ENCODE peak calls at places on chromosome 1, in nine cellular contexts. B, S, R, D, A, Z, C, I and T are unnamed samples.

GRCh38 chr1:31705080-31705866 is 1.5 kb upstream of the COL16A1 start:
- DNase-seq in A (no peak), S (peak; percentile 72), Z (peak; percentile 88), R (peak; percentile 43), I (no peak), B (peak; percentile 85), D (peak; percentile 72), C (peak; percentile 67), T (peak; percentile 30)

GRCh38 chr1:109772658-109773202 is 9.0 kb upstream of the EPS8L3 start:
- DNase-seq in A (no peak), C (peak; percentile 44), D (no peak), R (no peak), I (no peak), Z (no peak), S (no peak), B (no peak), T (no peak)

GRCh38 chr1:10074059-10074854 is 41.5 kb downstream of the UBE4B start:
- DNase-seq in S (peak; percentile 64), A (no peak), I (peak; percentile 87), D (peak; percentile 97), C (peak; percentile 52), R (peak; percentile 42), Z (peak; percentile 77), B (peak; percentile 17), T (peak; percentile 22)

GRCh38 chr1:62273953-62274352 is 45.3 kb downstream of the KANK4 start:
- DNase-seq in I (no peak), C (no peak), D (no peak), B (no peak), A (no peak), R (no peak), Z (no peak), S (no peak), T (no peak)

GRCh38 chr1:182003953-182004586 is 57.4 kb downstream of the ZNF648 start:
- DNase-seq in Z (no peak), D (no peak), I (no peak), B (peak; percentile 39), A (no peak), S (no peak), R (no peak), C (no peak), T (no peak)

GRCh38 chr1:215704089-215704860 is 137.2 kb downstream of the KCTD3 start:
- DNase-seq in A (no peak), Z (no peak), S (no peak), R (no peak), I (no peak), C (no peak), D (peak; percentile 60), B (no peak), T (no peak)

GRCh38 chr1:170027760-170028159 is 46.7 kb downstream of the KIFAP3 start:
- DNase-seq in C (no peak), Z (no peak), A (no peak), I (no peak), R (no peak), B (no peak), D (peak; percentile 11), S (no peak), T (no peak)

GRCh38 chr1:40810915-40811314 is 27.3 kb downstream of the KCNQ4 start:
- DNase-seq in R (no peak), I (no peak), B (no peak), S (no peak), D (no peak), A (no peak), C (no peak), Z (no peak), T (no peak)

GRCh38 chr1:14438127-14438769 is 160.2 kb upstream of the KAZN start:
- DNase-seq in D (no peak), S (no peak), A (no peak), C (no peak), I (no peak), R (no peak), B (no peak), Z (no peak), T (no peak)

GRCh38 chr1:77888071-77888428 is 374 bp upstream of the NEXN start:
- DNase-seq in C (no peak), B (no peak), R (no peak), D (peak; percentile 77), A (no peak), Z (no peak), S (no peak), I (no peak), T (no peak)

GRCh38 chr1:7014640-7014930 is 229.3 kb downstream of the CAMTA1 start:
- DNase-seq in A (no peak), R (no peak), I (no peak), B (no peak), S (peak; percentile 28), D (no peak), C (no peak), Z (no peak), T (no peak)

GRCh38 chr1:76868916-76869315 is 1.6 kb downstream of the ST6GALNAC5 start:
- DNase-seq in A (no peak), R (no peak), Z (peak; percentile 1), D (no peak), C (no peak), I (no peak), S (no peak), B (peak; percentile 40), T (no peak)